ENCODE peak calls at places on chromosomes 12 and 14, in six cellular contexts. H, B, T, K, A and Z are unnamed samples.

GRCh38 chr14:103396463-103396862 is 11.2 kb downstream of the MARK3 start:
- DNase-seq in H (no peak), B (no peak), T (no peak), K (no peak), A (no peak), Z (no peak)

GRCh38 chr14:55458800-55459577 is 18.6 kb upstream of the TBPL2 start:
- DNase-seq in H (no peak), B (no peak), T (peak), K (no peak), A (no peak), Z (peak)

GRCh38 chr12:13075114-13075471 is 28.4 kb downstream of the GSG1 start:
- DNase-seq in H (no peak), B (no peak), T (no peak), K (no peak), A (no peak), Z (no peak)

GRCh38 chr14:98822917-98823316 is 449.1 kb downstream of the BCL11B start:
- DNase-seq in H (no peak), B (no peak), T (no peak), K (no peak), A (no peak), Z (no peak)

GRCh38 chr12:104049278-104050257 is at the start of gene GLT8D2:
- DNase-seq in H (peak), B (peak), T (peak), K (no peak), A (no peak), Z (peak)

GRCh38 chr12:45192041-45192695 is 23.7 kb upstream of the ANO6 start:
- DNase-seq in H (no peak), B (no peak), T (peak), K (no peak), A (no peak), Z (peak)

GRCh38 chr12:28537474-28537873 is 347.2 kb downstream of the CCDC91 start:
- DNase-seq in H (no peak), B (no peak), T (no peak), K (no peak), A (no peak), Z (no peak)

GRCh38 chr12:6083606-6084005 is 40.9 kb downstream of the VWF start:
- DNase-seq in H (no peak), B (no peak), T (no peak), K (no peak), A (no peak), Z (no peak)

GRCh38 chr14:61582815-61583214 is 112.5 kb upstream of the HIF1A start:
- DNase-seq in H (no peak), B (no peak), T (no peak), K (no peak), A (no peak), Z (no peak)

GRCh38 chr12:20445693-20446092 is 77.4 kb downstream of the PDE3A start:
- DNase-seq in H (no peak), B (no peak), T (no peak), K (no peak), A (no peak), Z (peak)

GRCh38 chr14:69812725-69813124 is 15.7 kb upstream of the SLC10A1 start:
- DNase-seq in H (no peak), B (no peak), T (no peak), K (no peak), A (no peak), Z (no peak)

GRCh38 chr12:67991158-67991557 is 1.9 kb downstream of the IFNG-AS1 start:
- DNase-seq in H (no peak), B (peak), T (no peak), K (no peak), A (no peak), Z (no peak)

GRCh38 chr12:67909681-67910080 is 79.6 kb upstream of the IFNG-AS1 start:
- DNase-seq in H (no peak), B (no peak), T (no peak), K (no peak), A (no peak), Z (no peak)

GRCh38 chr14:104396682-104397470 is 182.7 kb upstream of the C14orf180 start:
- DNase-seq in H (no peak), B (no peak), T (no peak), K (no peak), A (no peak), Z (no peak)

GRCh38 chr12:103915306-103915705 is 14.9 kb upstream of the HSP90B1 start:
- DNase-seq in H (no peak), B (no peak), T (peak), K (no peak), A (no peak), Z (peak)

GRCh38 chr12:1820191-1820599 is at the start of gene LRTM2:
- DNase-seq in H (no peak), B (no peak), T (no peak), K (no peak), A (no peak), Z (no peak)

GRCh38 chr14:91744068-91744480 is 12.2 kb upstream of the CATSPERB start:
- DNase-seq in H (peak), B (peak), T (no peak), K (no peak), A (no peak), Z (no peak)

GRCh38 chr12:113040722-113041168 is 15.8 kb upstream of the DTX1 start:
- DNase-seq in H (no peak), B (peak), T (peak), K (no peak), A (no peak), Z (peak)

GRCh38 chr12:89494411-89495231 is 30.0 kb downstream of the GALNT4 start:
- DNase-seq in H (no peak), B (no peak), T (peak), K (peak), A (no peak), Z (no peak)

GRCh38 chr12:57233357-57234232 is 4.1 kb downstream of the SHMT2 start:
- DNase-seq in H (no peak), B (peak), T (peak), K (no peak), A (no peak), Z (peak)

GRCh38 chr12:18690653-18691052 is 47.2 kb downstream of the PLCZ1 start:
- DNase-seq in H (no peak), B (no peak), T (peak), K (no peak), A (no peak), Z (peak)

GRCh38 chr12:50102186-50102585 is 1.6 kb upstream of the GPD1 start:
- DNase-seq in H (no peak), B (no peak), T (no peak), K (no peak), A (no peak), Z (no peak)

GRCh38 chr14:73820631-73821030 is 31.0 kb upstream of the PTGR2 start:
- DNase-seq in H (no peak), B (no peak), T (no peak), K (no peak), A (no peak), Z (no peak)

GRCh38 chr12:132354982-132355680 is 25.7 kb upstream of the GALNT9 start:
- DNase-seq in H (no peak), B (peak), T (no peak), K (no peak), A (no peak), Z (no peak)

GRCh38 chr14:54450535-54450934 is 9.4 kb upstream of the CNIH1 start:
- DNase-seq in H (no peak), B (no peak), T (peak), K (no peak), A (no peak), Z (peak)

GRCh38 chr14:23381871-23382270 is 5.0 kb downstream of the CMTM5 start:
- DNase-seq in H (no peak), B (no peak), T (no peak), K (no peak), A (no peak), Z (no peak)

GRCh38 chr14:79605863-79606262 is 605.4 kb downstream of the DIO2 start:
- DNase-seq in H (no peak), B (no peak), T (no peak), K (no peak), A (no peak), Z (no peak)

GRCh38 chr14:103943673-103944072 is 1.3 kb upstream of the RD3L start:
- DNase-seq in H (no peak), B (no peak), T (peak), K (no peak), A (no peak), Z (no peak)

GRCh38 chr12:128542844-128543243 is 275.9 kb downstream of the TMEM132C start:
- DNase-seq in H (no peak), B (no peak), T (no peak), K (no peak), A (no peak), Z (no peak)

GRCh38 chr14:104494483-104494882 is 85.1 kb upstream of the C14orf180 start:
- DNase-seq in H (no peak), B (no peak), T (no peak), K (no peak), A (no peak), Z (no peak)

GRCh38 chr14:104680056-104680805 is 9.2 kb upstream of the INF2 start:
- DNase-seq in H (peak), B (peak), T (peak), K (no peak), A (no peak), Z (peak)

GRCh38 chr12:21502872-21503271 is 1.3 kb downstream of the GOLT1B start:
- DNase-seq in H (no peak), B (no peak), T (no peak), K (no peak), A (no peak), Z (no peak)

GRCh38 chr14:61569783-61570182 is 125.5 kb upstream of the HIF1A start:
- DNase-seq in H (no peak), B (no peak), T (peak), K (no peak), A (peak), Z (peak)

GRCh38 chr14:69043598-69044267 is 64.6 kb upstream of the ACTN1 start:
- DNase-seq in H (no peak), B (no peak), T (peak), K (no peak), A (no peak), Z (peak)

GRCh38 chr14:71592361-71592760 is 339.9 kb upstream of the RGS6 start:
- DNase-seq in H (no peak), B (no peak), T (no peak), K (no peak), A (no peak), Z (no peak)

GRCh38 chr12:58727526-58727925 is 192.8 kb downstream of the LRIG3 start:
- DNase-seq in H (no peak), B (no peak), T (peak), K (no peak), A (no peak), Z (no peak)

GRCh38 chr14:61510736-61511557 is 184.4 kb upstream of the HIF1A start:
- DNase-seq in H (no peak), B (peak), T (no peak), K (no peak), A (no peak), Z (no peak)

GRCh38 chr12:102051431-102051965 is 10.3 kb downstream of the WASHC3 start:
- DNase-seq in H (no peak), B (no peak), T (no peak), K (no peak), A (no peak), Z (no peak)

GRCh38 chr12:47762850-47763440 is 4.3 kb upstream of the RAPGEF3 start:
- DNase-seq in H (no peak), B (no peak), T (no peak), K (no peak), A (no peak), Z (no peak)